ENCODE peak calls at places on chromosome 4, in six cellular contexts. O is fibroblast of mammary gland; I is M059J; M is foreskin fibroblast; F is stimulated activated CD4-positive, alpha-beta T cell treated with anti-CD3 and anti-CD28 coated beads, TNF-alpha, amount 100 ng/mL, for 4 hours; Y is memory B cell. W is an unnamed sample.

GRCh38 chr4:167903291-167903721 is 189.0 kb upstream of the ANXA10 start:
- DNase-seq in Y (no peak), M (peak; percentile 67), I (peak; percentile 10), F (no peak), O (peak; percentile 79), W (no peak)

GRCh38 chr4:141427726-141428296 is 207.1 kb downstream of the ZNF330 start:
- DNase-seq in I (peak; percentile 4), O (peak; percentile 32), Y (no peak), F (no peak), M (peak; percentile 43), W (no peak)

GRCh38 chr4:123557857-123558536 is 161.4 kb downstream of the SPRY1 start:
- DNase-seq in I (no peak), O (no peak), M (no peak), Y (no peak), F (no peak), W (no peak)

GRCh38 chr4:15253346-15253745 is 174.5 kb upstream of the C1QTNF7 start:
- DNase-seq in M (no peak), Y (no peak), F (no peak), O (no peak), I (no peak), W (no peak)

GRCh38 chr4:6324461-6324998 is 54.9 kb downstream of the WFS1 start:
- DNase-seq in Y (no peak), I (no peak), M (no peak), F (no peak), O (no peak), W (no peak)

GRCh38 chr4:185597532-185598188 is 62.4 kb upstream of the PDLIM3 start:
- DNase-seq in M (peak; percentile 56), O (peak; percentile 81), Y (peak; percentile 71), I (peak; percentile 61), F (peak; percentile 39), W (peak; percentile 3)

GRCh38 chr4:87114245-87115062 is 106.0 kb downstream of the KLHL8 start:
- DNase-seq in F (no peak), Y (no peak), O (no peak), M (no peak), I (no peak), W (no peak)

GRCh38 chr4:165360985-165361678 is 17.7 kb upstream of the CPE start:
- DNase-seq in F (no peak), I (no peak), O (no peak), M (no peak), Y (no peak), W (no peak)

GRCh38 chr4:110055014-110055768 is 142.5 kb downstream of the EGF start:
- DNase-seq in M (no peak), I (peak; percentile 65), O (no peak), Y (no peak), F (no peak), W (no peak)

GRCh38 chr4:29259556-29259955 is 1460.6 kb upstream of the PCDH7 start:
- DNase-seq in I (peak; percentile 52), F (no peak), Y (no peak), O (no peak), M (no peak), W (no peak)

GRCh38 chr4:16914208-16914607 is 15.8 kb upstream of the LDB2 start:
- DNase-seq in F (no peak), O (peak; percentile 54), Y (no peak), M (peak; percentile 38), I (peak; percentile 52), W (no peak)

GRCh38 chr4:104591505-104591904 is 96.8 kb upstream of the CXXC4 start:
- DNase-seq in F (no peak), M (no peak), O (no peak), I (peak; percentile 8), Y (no peak), W (no peak)

GRCh38 chr4:73127839-73128448 is 58.4 kb upstream of the COX18 start:
- DNase-seq in F (no peak), I (peak; percentile 1), O (peak; percentile 40), M (no peak), Y (no peak), W (no peak)

GRCh38 chr4:155930330-155930729 is 23.3 kb downstream of the CTSO start:
- DNase-seq in F (no peak), M (no peak), O (no peak), I (no peak), Y (no peak), W (no peak)

GRCh38 chr4:141759796-141760425 is 123.5 kb downstream of the IL15 start:
- DNase-seq in M (no peak), O (peak; percentile 52), F (no peak), I (peak; percentile 47), Y (no peak), W (no peak)

GRCh38 chr4:2785613-2786012 is 7.3 kb upstream of the SH3BP2 start:
- DNase-seq in M (no peak), O (no peak), Y (no peak), I (no peak), F (no peak), W (no peak)

GRCh38 chr4:2878346-2878745 is 34.7 kb downstream of the ADD1 start:
- DNase-seq in O (no peak), F (no peak), Y (no peak), M (no peak), I (no peak), W (no peak)

GRCh38 chr4:125642645-125643044 is 327.9 kb downstream of the FAT4 start:
- DNase-seq in I (no peak), O (no peak), F (no peak), Y (no peak), M (no peak), W (no peak)

GRCh38 chr4:183449193-183449888 is 4.9 kb downstream of the CDKN2AIP start:
- DNase-seq in M (peak; percentile 23), I (peak; percentile 74), F (no peak), O (peak; percentile 54), Y (no peak), W (no peak)

GRCh38 chr4:17166954-17167353 is 268.5 kb upstream of the LDB2 start:
- DNase-seq in F (no peak), O (peak; percentile 21), Y (no peak), I (peak; percentile 90), M (peak; percentile 41), W (no peak)

GRCh38 chr4:42397256-42397634 is at the start of gene SHISA3:
- DNase-seq in I (peak; percentile 39), O (peak; percentile 24), F (no peak), Y (peak; percentile 19), M (no peak), W (no peak)

GRCh38 chr4:56575820-56576429 is 70.3 kb downstream of the ARL9 start:
- DNase-seq in I (peak; percentile 35), M (peak; percentile 18), Y (no peak), F (no peak), O (peak; percentile 64), W (no peak)

GRCh38 chr4:88738714-88739366 is 41.2 kb upstream of the NAP1L5 start:
- DNase-seq in Y (no peak), M (no peak), O (no peak), I (no peak), F (no peak), W (no peak)

GRCh38 chr4:148914734-148915133 is 472.5 kb upstream of the NR3C2 start:
- DNase-seq in I (no peak), F (no peak), Y (no peak), M (no peak), O (no peak), W (no peak)

GRCh38 chr4:89684536-89684935 is 152.4 kb downstream of the SNCA start:
- DNase-seq in F (no peak), M (no peak), Y (no peak), I (no peak), O (no peak), W (no peak)

W was measured in NCI-H1048.